ENCODE peak calls at places on chromosomes 12 and 14, in seven cellular contexts. B is GM12878, P is HCT116, Q is H1, K is K562, S is HepG2, N is SK-N-SH. M is an unnamed sample.
A peak's percentile ranks its signal among the peaks of the same experiment; 100 is the strongest.

GRCh38 chr12:10501031-10501430 is 4.7 kb upstream of the EIF2S3B start:
- DNase-seq in Q (no peak), B (no peak), S (no peak), K (no peak), P (peak; percentile 2), N (no peak), M (no peak)

GRCh38 chr14:92792885-92793284 is 1.2 kb upstream of the GOLGA5 start:
- DNase-seq in K (no peak), S (no peak), P (no peak), N (no peak), B (no peak), Q (no peak), M (peak; percentile 57)

GRCh38 chr12:29741342-29742241 is 42.1 kb downstream of the TMTC1 start:
- DNase-seq in K (no peak), P (no peak), N (no peak), Q (no peak), B (no peak), S (no peak), M (no peak)

GRCh38 chr12:1093166-1093751 is 102.2 kb downstream of the ERC1 start:
- DNase-seq in B (no peak), Q (no peak), N (peak; percentile 54), K (peak; percentile 12), S (peak; percentile 71), P (peak; percentile 53), M (peak; percentile 80)

GRCh38 chr14:81353691-81354323 is 46.3 kb downstream of the STON2 start:
- DNase-seq in B (no peak), K (no peak), N (no peak), S (no peak), P (no peak), Q (no peak), M (no peak)

GRCh38 chr14:25111061-25111601 is 61.2 kb upstream of the STXBP6 start:
- DNase-seq in Q (no peak), P (no peak), B (no peak), N (no peak), K (no peak), S (peak; percentile 56), M (no peak)

GRCh38 chr14:101248840-101249675 is 312.2 kb upstream of the DIO3 start:
- DNase-seq in P (no peak), B (no peak), N (peak; percentile 20), K (no peak), S (no peak), Q (no peak), M (no peak)

GRCh38 chr12:98653866-98654493 is 8.9 kb downstream of the APAF1 start:
- DNase-seq in Q (no peak), P (peak; percentile 42), K (peak; percentile 23), B (no peak), S (peak; percentile 68), N (peak; percentile 61), M (peak; percentile 56)

GRCh38 chr12:11653215-11653753 is 3.8 kb downstream of the ETV6 start:
- DNase-seq in S (no peak), N (no peak), B (peak; percentile 69), K (no peak), P (no peak), Q (no peak), M (no peak)

GRCh38 chr14:35708072-35708471 is 101.0 kb downstream of the RALGAPA1 start:
- DNase-seq in N (no peak), Q (no peak), S (no peak), B (no peak), K (no peak), P (no peak), M (no peak)

GRCh38 chr12:122893208-122894151 is 2.4 kb downstream of the VPS37B start:
- DNase-seq in S (no peak), Q (no peak), K (no peak), P (no peak), B (no peak), N (no peak), M (no peak)

GRCh38 chr12:43917896-43918295 is 82.0 kb downstream of the TMEM117 start:
- DNase-seq in N (peak; percentile 15), K (no peak), S (no peak), P (no peak), Q (no peak), B (no peak), M (no peak)

GRCh38 chr12:7638064-7638763 is 27.5 kb downstream of the APOBEC1 start:
- DNase-seq in K (no peak), N (peak; percentile 14), P (no peak), B (no peak), Q (peak; percentile 46), S (no peak), M (peak; percentile 4)

GRCh38 chr12:19530631-19531020 is 91.3 kb downstream of the AEBP2 start:
- DNase-seq in B (no peak), S (no peak), Q (no peak), N (no peak), P (no peak), K (no peak), M (peak; percentile 10)

GRCh38 chr12:52907092-52907810 is 2.4 kb upstream of the KRT8 start:
- DNase-seq in S (peak; percentile 48), P (no peak), N (peak; percentile 70), B (no peak), K (peak; percentile 71), Q (no peak), M (peak; percentile 53)
- TF ChIP-seq JUND in S (no peak), P (no peak), N (no peak), B (no peak), K (no peak), Q (no peak), M (no peak)

GRCh38 chr14:88305923-88306322 is 17.1 kb downstream of the KCNK10 start:
- DNase-seq in S (no peak), N (no peak), P (no peak), Q (no peak), B (no peak), K (no peak), M (no peak)
- TF ChIP-seq JUND in S (no peak), N (no peak), P (no peak), Q (no peak), B (no peak), K (no peak), M (no peak)

DNA sequence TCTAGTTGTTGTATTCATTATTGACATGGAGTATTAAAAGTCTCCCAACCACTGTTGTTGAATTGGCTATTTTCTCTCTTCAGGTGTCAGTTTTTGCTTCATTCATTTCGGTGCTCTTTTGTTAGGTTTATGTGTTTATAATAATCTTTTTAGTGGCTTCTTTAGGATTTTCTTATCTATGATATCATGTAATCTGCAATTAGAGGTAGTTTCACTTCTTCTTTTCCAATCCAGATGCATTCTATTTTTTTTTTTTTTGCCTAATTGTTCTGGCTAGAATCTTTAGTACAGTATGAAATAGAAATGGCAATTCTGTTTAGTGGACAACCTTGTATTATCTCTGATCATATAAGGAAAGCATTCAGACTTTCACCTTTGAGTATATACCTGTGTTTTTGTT is 17.4 kb downstream of the CNOT2 start:
- DNase-seq in P (no peak), S (no peak), K (no peak), B (no peak), N (no peak), Q (no peak), M (no peak)
- TF ChIP-seq JUND in P (no peak), S (no peak), K (no peak), B (no peak), N (no peak), Q (no peak), M (no peak)

GRCh38 chr14:37697489-37698121 is 102.2 kb downstream of the TTC6 start:
- DNase-seq in K (no peak), Q (no peak), B (no peak), N (no peak), P (no peak), S (peak; percentile 96), M (no peak)
- TF ChIP-seq JUND in K (no peak), Q (no peak), B (no peak), N (no peak), P (no peak), S (no peak), M (peak; percentile 14)

M was measured in T47D.